ENCODE peak calls at places on chromosomes 6 and 20, in four cellular contexts. B is K562, A is H1, C is HepG2. T is an unnamed sample.

GRCh38 chr6:52958546-52959255 is 36.4 kb downstream of the GSTA4 start:
- DNase-seq in A (no peak), C (no peak), B (no peak), T (no peak)

GRCh38 chr6:129713806-129714338 is 3.9 kb upstream of the ARHGAP18 start:
- DNase-seq in B (no peak), C (no peak), A (no peak), T (no peak)

GRCh38 chr6:111813247-111814162 is 59.7 kb downstream of the FYN start:
- DNase-seq in B (no peak), A (no peak), C (no peak), T (no peak)

GRCh38 chr20:9507544-9508239 is 6.7 kb upstream of the LAMP5 start:
- DNase-seq in A (no peak), C (no peak), B (no peak), T (no peak)

GRCh38 chr6:106614592-106615301 is 14.6 kb downstream of the RTN4IP1 start:
- DNase-seq in B (no peak), C (no peak), A (peak; percentile 69), T (no peak)

GRCh38 chr6:144896296-144896695 is 611.2 kb downstream of the UTRN start:
- DNase-seq in B (no peak), C (no peak), A (no peak), T (no peak)

GRCh38 chr20:32112862-32113261 is 3.3 kb downstream of the TM9SF4 start:
- DNase-seq in A (no peak), C (no peak), B (no peak), T (no peak)

GRCh38 chr6:53879608-53880007 is 84.8 kb downstream of the LRRC1 start:
- DNase-seq in C (no peak), B (no peak), A (no peak), T (no peak)

GRCh38 chr6:110355727-110356126 is 2.4 kb downstream of the METTL24 start:
- DNase-seq in A (no peak), B (no peak), C (no peak), T (no peak)
- TF ChIP-seq FOSL1 in A (no peak), B (no peak), C (no peak), T (no peak)

DNA sequence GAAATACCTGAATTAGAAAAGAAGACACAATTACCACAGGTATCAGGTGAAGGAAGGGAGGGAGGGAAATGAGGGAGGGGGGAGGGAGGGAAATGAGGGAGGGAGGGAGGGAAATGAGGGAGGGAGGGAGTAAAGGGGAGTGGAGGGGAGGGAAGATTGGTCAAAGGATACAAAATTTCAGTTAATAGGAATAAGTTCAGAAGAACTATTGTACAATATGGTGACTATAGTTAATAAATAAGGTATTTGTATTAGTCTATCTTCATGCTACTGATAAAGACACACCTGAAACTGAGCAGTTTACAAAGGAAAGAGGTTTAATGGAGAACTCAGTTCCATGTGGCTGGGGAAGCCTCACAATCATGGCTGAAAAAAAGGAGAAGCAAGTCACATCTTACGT is 185.7 kb downstream of the EYA2 start:
- DNase-seq in C (no peak), A (no peak), B (no peak), T (no peak)
- H3K27ac ChIP-seq in C (no peak overlapping the region), A (no peak overlapping the region), B (no peak overlapping the region), T (no peak overlapping the region)

GRCh38 chr6:43292763-43293318 is 5.2 kb upstream of the SLC22A7 start:
- DNase-seq in B (no peak), C (no peak), A (no peak), T (no peak)
- TF ChIP-seq FOSL1 in B (no peak), C (no peak), A (no peak), T (no peak)

GRCh38 chr6:26059901-26060300 is 27.3 kb upstream of the HFE start:
- DNase-seq in A (no peak), B (no peak), C (no peak), T (no peak)
- H3K27ac ChIP-seq in A (no peak overlapping the region), B (no peak overlapping the region), C (no peak overlapping the region), T (no peak overlapping the region)

DNA sequence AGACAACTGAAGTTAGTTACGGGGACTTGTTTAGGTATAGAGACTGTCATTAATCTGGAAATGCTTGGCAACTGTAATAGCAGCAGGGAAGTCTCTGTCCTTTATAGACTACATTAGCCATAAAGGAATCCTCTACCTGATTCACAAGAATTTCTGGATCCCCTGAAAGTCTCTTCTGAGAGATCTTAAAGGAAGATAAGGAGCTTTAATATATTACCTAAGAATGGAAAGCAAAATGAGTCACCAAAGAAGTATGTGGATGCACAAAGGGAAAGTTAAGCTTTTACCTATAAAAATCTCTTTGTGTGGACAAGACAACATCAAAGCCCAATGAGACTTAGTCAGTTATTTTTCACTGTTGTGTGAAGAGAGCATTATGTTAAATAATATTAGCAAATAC is 92.2 kb upstream of the RSPO3 start:
- DNase-seq in C (no peak), A (no peak), B (no peak), T (peak; percentile 37)
- TF ChIP-seq FOSL1 in C (no peak), A (no peak), B (no peak), T (peak; percentile 55)

DNA sequence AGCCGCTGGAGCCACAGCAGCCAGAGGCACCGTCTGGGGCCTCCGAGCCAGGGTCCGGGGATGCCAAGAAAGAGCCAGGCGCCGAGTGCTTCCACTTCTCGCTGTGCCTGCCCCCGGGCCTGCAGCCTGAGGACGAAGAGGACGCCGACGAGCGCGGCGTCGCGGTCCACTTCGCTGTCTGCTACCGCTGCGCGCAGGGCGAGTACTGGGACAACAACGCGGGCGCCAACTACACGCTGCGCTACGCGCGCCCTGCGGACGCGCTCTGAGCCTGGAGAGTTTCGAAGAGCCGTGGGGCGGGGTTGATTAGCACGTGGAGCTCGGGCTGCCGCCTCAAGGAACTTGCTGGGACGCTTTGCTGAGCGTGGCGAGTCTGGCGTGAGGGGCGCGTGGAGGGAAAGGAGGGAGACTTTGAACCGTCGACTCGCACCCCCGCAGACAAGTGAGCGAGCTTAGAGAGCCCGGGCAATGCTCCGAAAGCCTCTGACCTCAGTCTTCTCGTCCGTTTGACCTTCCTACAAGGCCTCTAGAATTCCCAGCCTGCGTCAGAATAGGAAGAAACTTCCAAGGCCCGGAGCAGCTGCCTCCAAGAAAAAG is 1.3 kb downstream of the PPP1R3G start:
- DNase-seq in B (no peak), C (no peak), A (no peak), T (no peak)
- H3K27ac ChIP-seq in B (no peak overlapping the region), C (no peak overlapping the region), A (no peak overlapping the region), T (no peak overlapping the region)

DNA sequence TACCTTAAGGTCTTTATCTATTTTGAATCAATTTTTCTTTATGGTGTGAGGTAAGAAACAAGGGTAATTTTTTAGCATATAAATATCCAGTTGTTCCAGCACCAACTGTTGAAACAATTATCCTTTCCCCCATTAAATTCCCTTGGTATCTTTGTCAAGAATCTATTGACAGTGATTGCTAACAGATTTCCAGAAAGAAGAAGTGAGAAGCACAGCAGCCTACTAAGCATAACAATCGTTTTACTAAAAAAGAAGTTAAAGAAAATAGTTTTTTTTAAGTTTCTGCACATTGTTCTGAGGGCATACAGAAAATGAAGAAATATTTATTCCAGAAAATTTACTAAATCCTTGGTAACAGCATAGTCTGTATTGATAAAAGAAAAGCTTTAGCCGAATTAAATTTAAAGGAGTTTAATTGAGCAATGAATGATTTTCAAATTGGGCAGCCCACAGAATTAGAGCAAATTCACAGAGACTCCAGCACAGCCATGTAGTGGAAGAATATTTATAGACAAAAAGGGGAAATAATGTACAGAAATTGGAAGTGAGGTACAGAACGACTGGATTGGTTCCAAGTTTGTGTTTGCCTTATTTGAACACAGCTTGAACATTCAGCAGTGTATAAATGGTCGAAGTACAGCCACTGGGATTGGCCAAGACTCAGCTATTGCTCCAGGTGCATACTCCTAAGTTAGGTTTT is 97.9 kb upstream of the UST start:
- DNase-seq in A (no peak), B (no peak), C (no peak), T (no peak)
- TF ChIP-seq FOSL1 in A (no peak), B (no peak), C (no peak), T (no peak)

DNA sequence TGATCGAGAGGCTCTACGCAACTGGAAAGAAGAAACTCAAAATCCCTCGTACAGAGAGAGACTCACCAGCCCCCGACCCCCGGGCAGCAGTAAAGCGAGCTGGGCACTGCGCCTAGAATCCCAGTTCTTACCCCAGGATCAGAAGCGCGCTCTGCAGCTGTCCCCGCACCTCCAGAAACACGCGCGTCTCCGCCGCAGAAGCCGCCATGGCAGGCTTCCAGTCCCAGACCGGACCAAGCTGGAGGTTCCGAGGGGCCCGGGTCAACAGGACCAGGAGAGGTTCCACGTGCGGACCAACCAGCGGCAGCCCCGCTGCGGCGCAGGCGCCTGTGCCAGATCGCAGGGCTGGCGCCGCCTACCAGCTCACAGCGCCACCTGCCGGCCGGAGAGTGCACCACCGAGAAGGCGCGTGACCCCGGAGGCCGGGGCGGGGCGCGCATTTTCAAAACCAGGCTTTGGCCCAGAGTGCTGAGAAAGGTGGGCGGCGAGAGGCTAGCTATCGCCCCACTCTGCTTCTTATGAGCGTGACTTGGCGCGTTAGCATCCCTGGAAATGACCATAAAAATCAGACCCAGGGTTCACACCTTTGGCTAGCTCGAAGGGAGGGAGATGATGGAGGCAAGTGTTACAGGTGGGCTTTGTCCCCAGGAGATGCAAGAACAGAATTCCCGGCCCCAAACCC is at the start of gene UBE3D:
- DNase-seq in B (peak; percentile 93), A (peak; percentile 70), C (peak; percentile 81), T (peak; percentile 51)
- H3K27ac ChIP-seq in B (peak within 1 kb of the TSS; percentile 67), A (peak within 1 kb of the TSS; percentile 58), C (peak within 1 kb of the TSS; percentile 74), T (peak within 1 kb of the TSS; percentile 45)

DNA sequence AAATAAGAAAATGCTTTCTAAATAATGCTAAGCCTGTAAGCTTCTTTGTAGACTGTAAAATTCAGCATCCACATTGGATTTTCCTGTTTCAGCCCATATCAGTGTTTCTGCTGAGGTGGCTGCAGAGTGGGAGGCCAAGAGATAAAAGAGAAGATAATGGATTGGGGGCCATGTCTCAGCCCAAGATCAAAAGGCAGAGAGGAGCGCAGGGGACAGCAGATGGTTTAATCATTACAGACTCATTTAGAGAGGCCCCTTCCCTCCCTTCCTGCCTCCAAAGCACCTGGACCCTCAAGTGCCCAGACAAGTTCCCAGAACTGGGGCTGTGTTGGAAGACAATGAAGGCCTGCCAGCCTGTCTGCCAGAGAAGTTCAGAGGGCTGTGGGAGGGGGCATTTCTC is 20.4 kb upstream of the CTNNBL1 start:
- DNase-seq in B (no peak), A (no peak), C (no peak), T (no peak)
- TF ChIP-seq FOSL1 in B (no peak), A (no peak), C (no peak), T (no peak)